ENCODE peak calls at places on chromosomes 4 and X, in eight cellular contexts. Q is HCT116, X is A549, P is HepG2, E is Panc1, G is K562, I is GM23338, W is GM12878. J is an unnamed sample.

GRCh38 chr4:173448103-173448502 is 49.2 kb upstream of the SCRG1 start:
- DNase-seq in Q (no peak), X (no peak), P (no peak), E (no peak), G (no peak), I (no peak), W (no peak), J (no peak)

GRCh38 chr4:25513814-25514213 is 136.8 kb downstream of the ANAPC4 start:
- DNase-seq in Q (no peak), X (no peak), P (no peak), E (no peak), G (no peak), I (no peak), W (no peak), J (no peak)

GRCh38 chrX:7139202-7140081 is 8.1 kb upstream of the STS start:
- DNase-seq in Q (no peak), X (no peak), P (no peak), E (no peak), G (no peak), I (no peak), W (no peak), J (no peak)

GRCh38 chr4:55272102-55272501 is 73.9 kb upstream of the SRD5A3 start:
- DNase-seq in Q (no peak), X (no peak), P (no peak), E (no peak), G (no peak), I (no peak), W (no peak), J (no peak)

GRCh38 chr4:158826882-158827281 is 58.1 kb downstream of the FNIP2 start:
- DNase-seq in Q (no peak), X (no peak), P (peak; percentile 94), E (no peak), G (no peak), I (no peak), W (no peak), J (no peak)

GRCh38 chrX:8288590-8288989 is 117.5 kb upstream of the VCX2 start:
- DNase-seq in Q (no peak), X (no peak), P (no peak), E (no peak), G (no peak), I (no peak), W (no peak), J (no peak)

GRCh38 chr4:76585270-76585669 is 150.2 kb downstream of the SHROOM3 start:
- DNase-seq in Q (no peak), X (no peak), P (no peak), E (no peak), G (no peak), I (peak; percentile 40), W (no peak), J (no peak)

GRCh38 chr4:184112006-184112550 is 105.6 kb downstream of the ENPP6 start:
- DNase-seq in Q (no peak), X (no peak), P (no peak), E (no peak), G (no peak), I (no peak), W (no peak), J (no peak)

GRCh38 chr4:2646386-2647149 is 109.6 kb downstream of the TNIP2 start:
- DNase-seq in Q (no peak), X (no peak), P (no peak), E (no peak), G (no peak), I (no peak), W (no peak), J (no peak)

GRCh38 chr4:91758487-91758886 is 545.3 kb upstream of the GRID2 start:
- DNase-seq in Q (peak; percentile 63), X (no peak), P (no peak), E (no peak), G (no peak), I (no peak), W (no peak), J (no peak)

GRCh38 chrX:134803551-134804183 is 145.4 kb upstream of the PLAC1 start:
- DNase-seq in Q (no peak), X (no peak), P (peak; percentile 31), E (no peak), G (peak; percentile 42), I (peak; percentile 48), W (no peak), J (no peak)

GRCh38 chr4:165325732-165326512 is 1.5 kb upstream of the MSMO1 start:
- DNase-seq in Q (peak; percentile 47), X (no peak), P (peak; percentile 49), E (peak; percentile 66), G (peak; percentile 28), I (peak; percentile 61), W (no peak), J (no peak)

GRCh38 chr4:108725457-108725856 is 37.4 kb downstream of the ETNPPL start:
- DNase-seq in Q (peak; percentile 13), X (no peak), P (no peak), E (no peak), G (no peak), I (peak; percentile 58), W (no peak), J (no peak)
- TF ChIP-seq REST in Q (no peak), X (no peak), P (no peak), E (no peak), G (no peak), I (no peak), W (no peak), J (no peak)

DNA sequence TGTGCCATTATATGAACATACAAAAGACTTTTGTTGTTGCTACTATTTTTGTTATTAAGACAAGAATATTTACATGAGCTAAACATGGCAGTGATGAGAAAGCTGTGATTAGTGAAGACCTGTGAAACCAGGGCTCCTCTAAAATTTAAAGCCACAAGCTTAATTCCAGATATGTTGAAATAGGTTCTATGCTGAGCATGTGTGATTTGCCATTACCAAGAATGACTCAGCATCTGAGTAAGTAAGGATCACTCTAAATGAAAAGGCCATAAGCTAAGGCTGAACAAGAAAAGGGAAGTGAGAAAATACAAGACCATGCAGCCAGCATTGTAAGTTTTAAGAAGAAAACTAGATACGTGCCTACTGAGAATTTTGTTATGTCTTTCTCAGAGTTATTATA is 75.9 kb upstream of the CAMK2D start:
- DNase-seq in Q (no peak), X (peak; percentile 0), P (no peak), E (peak; percentile 2), G (no peak), I (no peak), W (peak; percentile 94), J (peak; percentile 52)
- TF ChIP-seq REST in Q (no peak), X (no peak), P (no peak), E (no peak), G (no peak), I (no peak), W (no peak), J (no peak)

DNA sequence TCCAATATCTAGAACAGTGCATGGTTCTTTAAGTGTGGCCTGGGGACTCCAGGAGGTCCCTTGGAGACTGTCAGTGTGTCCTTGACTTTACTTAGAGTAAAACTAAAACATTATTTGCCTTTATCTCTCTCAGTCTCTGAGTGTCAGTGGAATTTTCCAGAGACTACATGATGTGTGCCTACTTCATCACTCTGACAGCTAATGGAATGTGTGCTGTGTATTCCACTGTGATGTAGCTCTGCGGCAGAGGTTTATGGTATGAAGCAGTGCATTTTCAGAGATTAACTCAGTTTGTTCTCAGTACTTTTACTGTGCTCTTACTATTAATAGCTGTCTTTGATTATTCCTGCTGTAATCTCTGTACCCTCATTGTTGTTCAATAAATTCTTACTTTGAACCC is 85.6 kb downstream of the MANBA start:
- DNase-seq in Q (no peak), X (no peak), P (peak; percentile 11), E (no peak), G (no peak), I (no peak), W (no peak), J (no peak)
- TF ChIP-seq REST in Q (no peak), X (no peak), P (no peak), E (no peak), G (no peak), I (no peak), W (no peak), J (no peak)

GRCh38 chrX:148722966-148723365 is 222.5 kb downstream of the AFF2 start:
- DNase-seq in Q (no peak), X (no peak), P (no peak), E (no peak), G (no peak), I (no peak), W (no peak), J (no peak)

DNA sequence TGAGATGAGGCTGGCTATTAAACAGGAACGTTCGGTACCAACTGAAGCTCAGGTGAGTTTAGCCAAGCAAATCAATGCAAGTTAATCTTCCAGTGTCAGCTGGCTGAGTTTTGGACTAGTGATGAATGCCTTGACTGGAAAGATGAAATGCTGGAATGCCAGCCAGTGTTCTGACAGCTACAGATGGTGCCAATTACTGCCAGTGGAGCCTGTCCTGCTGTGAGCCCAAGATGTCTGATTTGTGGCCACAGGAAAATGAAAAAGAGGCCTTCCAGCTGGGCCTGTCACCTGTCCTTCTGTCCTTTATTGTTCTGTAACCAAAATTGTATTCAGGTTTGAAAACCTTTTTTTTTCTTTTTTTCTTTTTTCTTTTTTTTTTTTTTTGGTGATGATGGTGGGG is 223.1 kb downstream of the AFF2 start:
- DNase-seq in Q (no peak), X (no peak), P (no peak), E (no peak), G (no peak), I (no peak), W (no peak), J (no peak)
- TF ChIP-seq REST in Q (no peak), X (no peak), P (no peak), E (no peak), G (no peak), I (no peak), W (no peak), J (no peak)